ENCODE peak calls at places on chromosome X, in seven cellular contexts. B is MM.1S, L is hepatocyte, Y is tibial artery, W is lung, K is fibroblast of lung, P is right lobe of liver. J is an unnamed sample.

GRCh38 chrX:84322083-84322827 is 134.3 kb upstream of the RPS6KA6 start:
- DNase-seq in B (no peak), W (no peak), K (no peak), P (no peak), Y (no peak), L (no peak), J (no peak)

GRCh38 chrX:129755779-129756650 is 17.2 kb downstream of the XPNPEP2 start:
- DNase-seq in K (no peak), L (no peak), B (no peak), Y (no peak), P (no peak), W (no peak), J (peak; percentile 70)

GRCh38 chrX:138157850-138158249 is 553.7 kb downstream of the FGF13 start:
- DNase-seq in L (no peak), W (no peak), P (no peak), B (peak; percentile 34), K (no peak), Y (no peak), J (no peak)

GRCh38 chrX:96436105-96436504 is 248.5 kb upstream of the DIAPH2 start:
- DNase-seq in W (no peak), Y (no peak), B (no peak), L (no peak), P (no peak), K (peak; percentile 48), J (no peak)

GRCh38 chrX:30900227-30900626 is 11.2 kb upstream of the TAB3 start:
- DNase-seq in P (no peak), W (no peak), Y (no peak), K (no peak), B (no peak), L (no peak), J (no peak)

GRCh38 chrX:17590892-17591740 is 146.2 kb upstream of the SCML1 start:
- DNase-seq in K (peak; percentile 94), Y (peak; percentile 69), P (peak; percentile 32), W (peak; percentile 47), L (peak; percentile 68), B (peak; percentile 72), J (peak; percentile 23)

GRCh38 chrX:49308604-49309269 is 5.3 kb downstream of the GAGE10 start:
- DNase-seq in B (no peak), Y (no peak), W (no peak), P (no peak), L (no peak), K (peak; percentile 19), J (peak; percentile 36)

GRCh38 chrX:115503099-115503498 is 57.9 kb upstream of the PLS3 start:
- DNase-seq in W (no peak), L (peak; percentile 14), K (no peak), Y (no peak), B (no peak), P (no peak), J (no peak)

GRCh38 chrX:64152857-64153256 is 52.7 kb downstream of the AMER1 start:
- DNase-seq in B (no peak), W (no peak), K (no peak), P (no peak), L (peak; percentile 27), Y (no peak), J (peak; percentile 6)

GRCh38 chrX:118727686-118728339 is 407 bp downstream of the IL13RA1 start:
- DNase-seq in L (peak; percentile 64), W (peak; percentile 35), P (peak; percentile 71), K (peak; percentile 21), Y (peak; percentile 33), B (no peak), J (no peak)

GRCh38 chrX:103063918-103064434 is at the start of gene BEX1:
- DNase-seq in Y (no peak), B (no peak), L (peak; percentile 81), W (no peak), K (peak; percentile 32), P (peak; percentile 23), J (no peak)

GRCh38 chrX:108312011-108312410 is 126.2 kb downstream of the COL4A6 start:
- DNase-seq in Y (no peak), L (no peak), P (no peak), B (no peak), W (no peak), K (no peak), J (no peak)

GRCh38 chrX:44890247-44890646 is 17.3 kb downstream of the KDM6A start:
- DNase-seq in L (no peak), P (no peak), B (no peak), K (no peak), W (no peak), Y (no peak), J (no peak)

GRCh38 chrX:1592863-1593201 is 1.4 kb downstream of the AKAP17A start:
- DNase-seq in B (no peak), P (no peak), L (peak; percentile 44), K (no peak), Y (no peak), W (no peak), J (peak; percentile 35)

GRCh38 chrX:24231169-24231568 is 81.6 kb downstream of the ZFX start:
- DNase-seq in L (peak; percentile 76), B (no peak), P (no peak), Y (no peak), W (no peak), K (peak; percentile 87), J (no peak)

GRCh38 chrX:154655786-154656185 is 2.4 kb upstream of the CTAG2 start:
- DNase-seq in K (no peak), B (no peak), L (peak; percentile 1), W (no peak), Y (no peak), P (no peak), J (no peak)

GRCh38 chrX:46400530-46400929 is 144.7 kb downstream of the ZNF674 start:
- DNase-seq in P (no peak), Y (no peak), K (no peak), W (no peak), B (no peak), L (no peak), J (no peak)

GRCh38 chrX:41779058-41779564 is 55.1 kb downstream of the GPR82 start:
- DNase-seq in W (no peak), Y (no peak), B (no peak), K (peak; percentile 77), P (no peak), L (peak; percentile 9), J (no peak)

GRCh38 chrX:106933538-106933961 is 13.3 kb downstream of the CLDN2 start:
- DNase-seq in B (no peak), P (peak; percentile 54), Y (peak; percentile 19), K (no peak), W (peak; percentile 31), L (peak; percentile 59), J (peak; percentile 20)

GRCh38 chrX:12974217-12974796 is 603 bp upstream of the TMSB4X start:
- DNase-seq in W (peak; percentile 66), K (peak; percentile 85), L (peak; percentile 85), Y (peak; percentile 67), B (no peak), P (peak; percentile 53), J (peak; percentile 61)

DNA sequence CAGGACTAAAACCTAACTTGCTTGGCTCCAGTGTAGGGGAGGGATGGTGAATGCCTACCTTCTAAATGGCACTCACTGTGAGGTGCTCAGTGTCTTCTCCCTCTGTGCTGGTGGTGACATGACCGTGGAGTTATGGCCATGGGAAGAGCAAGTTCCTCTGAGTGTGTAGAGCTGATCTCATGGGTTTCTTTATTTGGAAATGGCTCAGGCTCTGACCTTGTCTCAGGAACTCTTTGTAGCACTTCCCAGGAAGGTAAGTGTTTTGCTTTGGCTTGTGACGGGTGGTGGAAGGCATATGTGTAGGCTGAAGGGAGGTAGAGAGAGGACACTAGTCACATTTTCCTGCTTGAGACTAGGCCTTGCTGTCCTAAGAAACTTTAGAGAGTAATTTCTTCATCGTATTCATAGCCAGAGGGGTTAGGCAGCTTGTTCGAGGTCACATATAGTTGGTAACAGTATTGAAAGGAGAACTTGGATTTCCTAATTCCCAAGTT is 6.5 kb downstream of the MSN start:
- DNase-seq in Y (no peak), W (no peak), L (no peak), B (no peak), K (peak; percentile 67), P (no peak), J (no peak)
- H3K4me1 ChIP-seq in Y (no peaks in the 10 kb centered on the region), W (peaks cover 14% of the 10 kb centered on the region), L (no peaks in the 10 kb centered on the region), B (peaks cover 49% of the 10 kb centered on the region), K (peaks cover 10% of the 10 kb centered on the region), P (no peaks in the 10 kb centered on the region), J (peaks cover 84% of the 10 kb centered on the region)

DNA sequence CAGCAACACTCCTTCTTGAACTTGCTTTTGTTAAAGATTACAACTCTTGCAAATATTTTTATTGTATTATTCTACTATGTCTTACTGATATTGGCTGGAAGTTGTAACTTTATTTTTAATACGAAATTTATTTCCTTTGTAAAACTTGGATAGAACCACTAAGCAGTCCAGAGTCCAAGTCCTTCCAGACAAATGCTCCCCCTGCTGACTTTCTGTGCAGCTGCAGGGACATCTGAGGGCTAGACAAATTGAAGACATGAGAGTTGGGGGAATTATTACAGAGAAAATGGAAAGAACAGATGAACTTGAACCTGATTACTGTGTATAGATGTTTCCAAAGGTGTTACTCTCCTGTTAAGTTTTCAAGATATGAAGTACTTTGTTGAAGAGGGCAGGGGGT is 238.8 kb downstream of the GRIA3 start:
- DNase-seq in B (peak; percentile 18), P (no peak), L (peak; percentile 39), K (peak; percentile 44), W (no peak), Y (no peak), J (no peak)
- TF ChIP-seq CTCF in B (peak; percentile 60), P (peak; percentile 62), L (peak; percentile 61), K (peak; percentile 74), W (no peak), Y (peak; percentile 63), J (peak; percentile 54)

GRCh38 chrX:40169193-40170086 is 71.7 kb upstream of the BCOR start:
- DNase-seq in W (no peak), K (peak; percentile 81), L (peak; percentile 92), Y (no peak), P (peak; percentile 53), B (peak; percentile 82), J (peak; percentile 74)
- H3K4me1 ChIP-seq in W (peaks cover 10% of the 10 kb centered on the region), K (peaks cover 5% of the 10 kb centered on the region), L (peaks cover 76% of the 10 kb centered on the region), Y (no peaks in the 10 kb centered on the region), P (peaks cover 14% of the 10 kb centered on the region), B (peaks cover 10% of the 10 kb centered on the region), J (peaks cover 50% of the 10 kb centered on the region)

DNA sequence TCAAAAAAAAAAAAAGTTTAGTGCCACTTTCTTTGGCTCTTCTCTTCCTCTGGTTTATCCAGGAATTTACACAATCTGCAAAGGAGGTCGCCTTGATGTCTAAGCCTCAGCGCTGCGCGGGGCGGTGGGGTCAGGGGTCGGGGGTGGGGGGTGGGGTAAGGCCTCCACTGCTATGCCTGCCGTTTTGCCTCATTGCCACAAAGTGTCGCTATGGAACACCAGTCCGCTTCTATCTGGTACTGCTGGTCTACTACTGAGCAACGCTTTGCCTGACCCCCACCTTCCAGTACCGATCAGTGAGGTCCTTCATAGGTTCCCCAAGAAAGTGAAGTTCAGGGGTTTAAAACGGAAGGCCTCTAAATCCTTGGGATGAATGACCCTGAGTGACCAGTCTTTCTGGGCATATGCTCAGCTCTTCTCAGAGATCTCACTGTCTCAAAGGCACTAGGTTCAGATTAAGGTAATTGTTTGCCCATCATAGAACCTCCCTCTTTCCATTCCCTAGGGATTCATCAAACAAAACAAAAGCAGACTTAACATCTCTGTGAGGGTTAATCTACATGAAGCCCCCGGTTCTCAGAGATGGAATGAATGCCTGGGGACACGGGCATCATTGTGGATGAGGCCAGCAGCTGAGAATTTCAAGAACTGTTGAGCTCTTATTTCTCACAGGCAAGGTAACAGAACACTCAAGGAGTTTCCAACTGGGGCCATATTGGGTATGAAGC is 16.9 kb upstream of the TSR2 start:
- DNase-seq in Y (no peak), W (no peak), B (no peak), L (no peak), K (no peak), P (no peak), J (no peak)
- TF ChIP-seq CTCF in Y (no peak), W (no peak), B (no peak), L (no peak), K (no peak), P (no peak), J (no peak)

J was measured in DND-41.